ENCODE peak calls at places on chromosomes 11 and 22, in six cellular contexts. One of them, this sample, is unnamed.
A peak's percentile ranks its signal among the peaks of the same experiment; 100 is the strongest.

GRCh38 chr11:100875521-100875869 is 188.4 kb downstream of the ARHGAP42 start:
- DNase-seq in D721Med: no peak
- DNase-seq in HFFc6: no peak
- DNase-seq in uterus: no peak
- DNase-seq in MCF 10A: no peak
- DNase-seq in Caco-2: no peak
- DNase-seq in this sample: no peak

GRCh38 chr11:134727636-134728035 is 315.6 kb upstream of the B3GAT1 start:
- DNase-seq in uterus: no peak
- DNase-seq in HFFc6: no peak
- DNase-seq in Caco-2: no peak
- DNase-seq in D721Med: no peak
- DNase-seq in MCF 10A: no peak
- DNase-seq in this sample: no peak

GRCh38 chr11:59611570-59612565 is 3.7 kb downstream of the OSBP start:
- DNase-seq in HFFc6: peak; percentile 32
- DNase-seq in Caco-2: peak; percentile 46
- DNase-seq in MCF 10A: no peak
- DNase-seq in uterus: no peak
- DNase-seq in D721Med: no peak
- DNase-seq in this sample: no peak

GRCh38 chr22:46758867-46759290 is 3.6 kb upstream of the TBC1D22A start:
- DNase-seq in uterus: no peak
- DNase-seq in MCF 10A: peak; percentile 79
- DNase-seq in HFFc6: peak; percentile 49
- DNase-seq in Caco-2: peak; percentile 71
- DNase-seq in D721Med: no peak
- DNase-seq in this sample: peak; percentile 47

GRCh38 chr11:69200331-69201047 is 44.8 kb downstream of the SMIM38 start:
- DNase-seq in uterus: no peak
- DNase-seq in MCF 10A: no peak
- DNase-seq in D721Med: no peak
- DNase-seq in HFFc6: no peak
- DNase-seq in Caco-2: peak; percentile 32
- DNase-seq in this sample: no peak

GRCh38 chr11:64661146-64661545 is 61.9 kb downstream of the NRXN2 start:
- DNase-seq in HFFc6: peak; percentile 43
- DNase-seq in uterus: no peak
- DNase-seq in MCF 10A: no peak
- DNase-seq in D721Med: no peak
- DNase-seq in Caco-2: no peak
- DNase-seq in this sample: no peak

GRCh38 chr11:109547356-109548027 is 125.5 kb downstream of the C11orf87 start:
- DNase-seq in Caco-2: no peak
- DNase-seq in HFFc6: peak; percentile 23
- DNase-seq in uterus: no peak
- DNase-seq in D721Med: no peak
- DNase-seq in MCF 10A: peak; percentile 45
- DNase-seq in this sample: no peak

GRCh38 chr11:8777907-8778767 is 95.5 kb downstream of the RPL27A start:
- DNase-seq in HFFc6: peak; percentile 61
- DNase-seq in MCF 10A: peak; percentile 51
- DNase-seq in Caco-2: no peak
- DNase-seq in D721Med: no peak
- DNase-seq in uterus: peak; percentile 69
- DNase-seq in this sample: peak; percentile 19

GRCh38 chr11:64340671-64341335 is 799 bp downstream of the CCDC88B start:
- DNase-seq in D721Med: no peak
- DNase-seq in uterus: no peak
- DNase-seq in Caco-2: no peak
- DNase-seq in HFFc6: no peak
- DNase-seq in MCF 10A: no peak
- DNase-seq in this sample: peak; percentile 82

GRCh38 chr11:132450631-132451030 is 1080.2 kb downstream of the NTM start:
- DNase-seq in HFFc6: no peak
- DNase-seq in uterus: no peak
- DNase-seq in D721Med: no peak
- DNase-seq in Caco-2: no peak
- DNase-seq in MCF 10A: no peak
- DNase-seq in this sample: no peak

GRCh38 chr11:90134420-90135003 is at the start of gene NAALAD2:
- DNase-seq in D721Med: no peak
- DNase-seq in HFFc6: no peak
- DNase-seq in uterus: peak; percentile 35
- DNase-seq in MCF 10A: no peak
- DNase-seq in Caco-2: peak; percentile 93
- DNase-seq in this sample: no peak

GRCh38 chr11:119757378-119757777 is 28.4 kb upstream of the NECTIN1 start:
- DNase-seq in HFFc6: no peak
- DNase-seq in D721Med: no peak
- DNase-seq in uterus: no peak
- DNase-seq in Caco-2: no peak
- DNase-seq in MCF 10A: no peak
- DNase-seq in this sample: no peak

GRCh38 chr11:34529643-34530042 is 16.0 kb upstream of the ELF5 start:
- DNase-seq in HFFc6: no peak
- DNase-seq in uterus: no peak
- DNase-seq in Caco-2: no peak
- DNase-seq in D721Med: no peak
- DNase-seq in MCF 10A: no peak
- DNase-seq in this sample: no peak

GRCh38 chr22:45218974-45219373 is 21.7 kb downstream of the KIAA0930 start:
- DNase-seq in Caco-2: no peak
- DNase-seq in MCF 10A: no peak
- DNase-seq in uterus: no peak
- DNase-seq in HFFc6: no peak
- DNase-seq in D721Med: no peak
- DNase-seq in this sample: no peak

GRCh38 chr22:42817556-42817955 is 39.5 kb downstream of the ARFGAP3 start:
- DNase-seq in uterus: no peak
- DNase-seq in D721Med: no peak
- DNase-seq in HFFc6: no peak
- DNase-seq in MCF 10A: no peak
- DNase-seq in Caco-2: no peak
- DNase-seq in this sample: no peak

GRCh38 chr11:6609502-6610015 is 2.5 kb downstream of the TAF10 start:
- DNase-seq in D721Med: no peak
- DNase-seq in Caco-2: no peak
- DNase-seq in uterus: peak; percentile 29
- DNase-seq in HFFc6: no peak
- DNase-seq in MCF 10A: no peak
- DNase-seq in this sample: no peak

GRCh38 chr11:134589155-134589554 is 177.1 kb upstream of the B3GAT1 start:
- DNase-seq in MCF 10A: no peak
- DNase-seq in D721Med: no peak
- DNase-seq in uterus: no peak
- DNase-seq in Caco-2: no peak
- DNase-seq in HFFc6: no peak
- DNase-seq in this sample: no peak

GRCh38 chr11:70618471-70619101 is 220.3 kb downstream of the CTTN start:
- DNase-seq in Caco-2: no peak
- DNase-seq in D721Med: no peak
- DNase-seq in MCF 10A: no peak
- DNase-seq in uterus: no peak
- DNase-seq in HFFc6: no peak
- DNase-seq in this sample: no peak

GRCh38 chr11:515131-515530 is 8.1 kb upstream of the RNH1 start:
- DNase-seq in HFFc6: no peak
- DNase-seq in D721Med: no peak
- DNase-seq in uterus: no peak
- DNase-seq in Caco-2: no peak
- DNase-seq in MCF 10A: peak; percentile 85
- DNase-seq in this sample: no peak

GRCh38 chr11:68780829-68781228 is 29.5 kb upstream of the TESMIN start:
- DNase-seq in MCF 10A: no peak
- DNase-seq in uterus: no peak
- DNase-seq in Caco-2: peak; percentile 88
- DNase-seq in HFFc6: no peak
- DNase-seq in D721Med: no peak
- DNase-seq in this sample: no peak

GRCh38 chr22:33722817-33723216 is 197.5 kb downstream of the LARGE1 start:
- DNase-seq in Caco-2: no peak
- DNase-seq in MCF 10A: no peak
- DNase-seq in HFFc6: no peak
- DNase-seq in uterus: no peak
- DNase-seq in D721Med: no peak
- DNase-seq in this sample: no peak

GRCh38 chr11:8025123-8025522 is 38.0 kb downstream of the EIF3F start:
- DNase-seq in Caco-2: no peak
- DNase-seq in MCF 10A: no peak
- DNase-seq in D721Med: no peak
- DNase-seq in uterus: no peak
- DNase-seq in HFFc6: peak; percentile 18
- DNase-seq in this sample: no peak

GRCh38 chr11:8988329-8989234 is 15.2 kb downstream of the NRIP3 start:
- DNase-seq in HFFc6: peak; percentile 72
- DNase-seq in MCF 10A: no peak
- DNase-seq in uterus: no peak
- DNase-seq in D721Med: no peak
- DNase-seq in Caco-2: no peak
- DNase-seq in this sample: no peak

GRCh38 chr11:10606536-10607208 is 38.2 kb upstream of the LYVE1 start:
- DNase-seq in D721Med: no peak
- DNase-seq in HFFc6: peak; percentile 16
- DNase-seq in Caco-2: no peak
- DNase-seq in uterus: no peak
- DNase-seq in MCF 10A: peak; percentile 38
- DNase-seq in this sample: no peak

GRCh38 chr11:102868359-102868758 is 6.4 kb downstream of the MMP12 start:
- DNase-seq in HFFc6: peak; percentile 50
- DNase-seq in MCF 10A: peak; percentile 51
- DNase-seq in uterus: no peak
- DNase-seq in D721Med: no peak
- DNase-seq in Caco-2: no peak
- DNase-seq in this sample: no peak

DNA sequence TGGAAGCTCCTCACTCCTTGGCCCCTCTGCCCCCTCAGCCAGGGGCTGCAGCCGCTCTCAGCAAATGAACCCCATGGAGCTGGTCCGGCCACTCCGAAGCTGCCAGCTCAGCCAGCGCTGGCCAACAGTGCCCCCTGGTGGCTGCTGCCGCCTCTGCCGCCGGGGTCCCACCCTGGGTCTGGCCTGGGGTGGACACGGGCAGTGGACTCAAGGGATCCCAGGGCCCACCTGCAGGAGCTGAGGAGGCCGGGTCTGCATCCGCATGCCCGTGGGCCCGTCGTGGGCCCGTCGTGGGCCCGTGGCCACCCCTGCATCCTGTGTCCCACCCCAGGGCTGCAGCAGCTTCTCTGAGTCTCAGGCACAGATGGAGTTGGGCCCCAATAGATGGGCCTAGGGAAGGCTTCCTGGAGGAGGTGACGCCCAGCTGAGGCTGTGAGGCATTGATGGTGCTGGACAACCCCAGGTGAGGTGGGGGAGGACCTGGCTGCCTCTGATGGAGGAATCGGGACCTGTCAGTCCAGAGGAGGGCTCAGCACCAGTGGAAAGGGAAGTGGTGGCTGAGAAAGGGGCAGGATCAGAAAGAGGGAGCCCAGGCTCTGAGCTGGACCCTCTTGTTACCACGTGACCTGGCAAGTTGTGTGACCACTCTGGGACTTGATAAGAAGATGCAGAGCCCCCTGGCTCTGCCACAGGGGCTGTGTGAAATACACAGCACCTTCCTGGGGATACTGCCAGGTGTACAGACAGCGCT is 522.3 kb downstream of the BRD1 start:
- DNase-seq in Caco-2: peak; percentile 59
- DNase-seq in MCF 10A: no peak
- DNase-seq in HFFc6: no peak
- DNase-seq in D721Med: no peak
- DNase-seq in uterus: peak; percentile 22
- DNase-seq in this sample: peak; percentile 56
- TF ChIP-seq CTCF in Caco-2: peak; percentile 92
- TF ChIP-seq CTCF in MCF 10A: no peak
- TF ChIP-seq CTCF in HFFc6: peak; percentile 68
- TF ChIP-seq CTCF in D721Med: peak; percentile 45
- TF ChIP-seq CTCF in uterus: peak; percentile 90
- TF ChIP-seq CTCF in this sample: peak; percentile 77

GRCh38 chr11:116353517-116353916 is 419.3 kb downstream of the BUD13 start:
- DNase-seq in MCF 10A: no peak
- DNase-seq in D721Med: no peak
- DNase-seq in HFFc6: no peak
- DNase-seq in uterus: no peak
- DNase-seq in Caco-2: no peak
- DNase-seq in this sample: no peak

GRCh38 chr11:116352881-116353280 is 419.9 kb downstream of the BUD13 start:
- DNase-seq in Caco-2: no peak
- DNase-seq in MCF 10A: no peak
- DNase-seq in HFFc6: no peak
- DNase-seq in uterus: no peak
- DNase-seq in D721Med: no peak
- DNase-seq in this sample: no peak

GRCh38 chr11:116360542-116360941 is 412.2 kb downstream of the BUD13 start:
- DNase-seq in D721Med: no peak
- DNase-seq in HFFc6: no peak
- DNase-seq in Caco-2: no peak
- DNase-seq in MCF 10A: no peak
- DNase-seq in uterus: no peak
- DNase-seq in this sample: no peak

GRCh38 chr11:116355104-116355503 is 417.7 kb downstream of the BUD13 start:
- DNase-seq in uterus: no peak
- DNase-seq in HFFc6: no peak
- DNase-seq in Caco-2: no peak
- DNase-seq in MCF 10A: no peak
- DNase-seq in D721Med: no peak
- DNase-seq in this sample: no peak

GRCh38 chr11:116357769-116358544 is 414.8 kb downstream of the BUD13 start:
- DNase-seq in D721Med: no peak
- DNase-seq in Caco-2: no peak
- DNase-seq in MCF 10A: no peak
- DNase-seq in uterus: no peak
- DNase-seq in HFFc6: no peak
- DNase-seq in this sample: no peak
- TF ChIP-seq CTCF in D721Med: peak; percentile 78
- TF ChIP-seq CTCF in Caco-2: no peak
- TF ChIP-seq CTCF in MCF 10A: no peak
- TF ChIP-seq CTCF in uterus: no peak
- TF ChIP-seq CTCF in HFFc6: no peak
- TF ChIP-seq CTCF in this sample: no peak

GRCh38 chr22:18078329-18079041 is 695 bp downstream of the PEX26 start:
- DNase-seq in uterus: no peak
- DNase-seq in D721Med: no peak
- DNase-seq in MCF 10A: peak; percentile 45
- DNase-seq in HFFc6: peak; percentile 31
- DNase-seq in Caco-2: peak; percentile 40
- DNase-seq in this sample: peak; percentile 30
- TF ChIP-seq CTCF in uterus: no peak
- TF ChIP-seq CTCF in D721Med: no peak
- TF ChIP-seq CTCF in MCF 10A: no peak
- TF ChIP-seq CTCF in HFFc6: peak; percentile 59
- TF ChIP-seq CTCF in Caco-2: no peak
- TF ChIP-seq CTCF in this sample: no peak

DNA sequence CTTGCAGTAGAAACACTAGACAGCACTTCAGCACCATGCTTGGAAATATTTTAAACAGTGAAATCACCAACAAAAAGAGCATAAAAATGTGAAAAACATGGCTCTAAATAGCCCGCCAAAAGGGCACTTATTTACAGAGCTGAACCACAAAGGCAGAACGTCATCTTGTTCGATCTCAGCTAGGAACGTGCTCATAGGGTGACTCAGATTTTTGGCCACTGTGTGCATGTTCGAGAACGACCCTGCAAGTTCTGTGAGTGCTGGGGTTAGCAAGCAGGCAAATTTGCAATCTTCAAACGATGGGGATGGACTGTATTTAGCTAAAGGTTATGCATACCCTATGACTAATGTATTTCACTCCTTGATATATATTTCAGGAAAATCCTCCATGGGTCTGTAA is 30.6 kb downstream of the OR2AT4 start:
- DNase-seq in MCF 10A: no peak
- DNase-seq in D721Med: no peak
- DNase-seq in HFFc6: no peak
- DNase-seq in uterus: no peak
- DNase-seq in Caco-2: no peak
- DNase-seq in this sample: no peak
- TF ChIP-seq CTCF in MCF 10A: no peak
- TF ChIP-seq CTCF in D721Med: no peak
- TF ChIP-seq CTCF in HFFc6: no peak
- TF ChIP-seq CTCF in uterus: no peak
- TF ChIP-seq CTCF in Caco-2: no peak
- TF ChIP-seq CTCF in this sample: no peak